ENCODE peak calls at places on chromosomes 5 and 9, in ten cellular contexts. N, B, H, T, O, W, Z, Y, I and V are unnamed samples.

GRCh38 chr5:40873481-40873880 is 32.3 kb downstream of the CARD6 start:
- DNase-seq in N (no peak), B (no peak), H (no peak), T (no peak), O (no peak), W (no peak), Z (no peak), Y (no peak), I (no peak), V (no peak)

GRCh38 chr9:110753734-110754231 is 85.2 kb downstream of the MUSK start:
- DNase-seq in N (no peak), B (peak; percentile 72), H (no peak), T (peak; percentile 90), O (no peak), W (no peak), Z (no peak), Y (no peak), I (peak; percentile 77), V (no peak)

GRCh38 chr5:180135128-180135955 is 63.8 kb upstream of the RNF130 start:
- DNase-seq in N (peak; percentile 25), B (peak; percentile 80), H (no peak), T (peak; percentile 84), O (peak; percentile 77), W (peak; percentile 10), Z (no peak), Y (peak; percentile 24), I (peak; percentile 79), V (no peak)

GRCh38 chr5:39765381-39765780 is 340.6 kb upstream of the DAB2 start:
- DNase-seq in N (no peak), B (peak; percentile 55), H (no peak), T (peak; percentile 64), O (no peak), W (no peak), Z (no peak), Y (no peak), I (peak; percentile 52), V (no peak)

GRCh38 chr5:167710444-167711025 is 580.9 kb upstream of the WWC1 start:
- DNase-seq in N (no peak), B (no peak), H (no peak), T (peak; percentile 28), O (no peak), W (no peak), Z (no peak), Y (no peak), I (no peak), V (no peak)

GRCh38 chr5:134489227-134489944 is 36.1 kb upstream of the JADE2 start:
- DNase-seq in N (no peak), B (no peak), H (no peak), T (no peak), O (no peak), W (no peak), Z (no peak), Y (no peak), I (no peak), V (no peak)

GRCh38 chr5:101942321-101942882 is 353.7 kb downstream of the SLCO4C1 start:
- DNase-seq in N (no peak), B (peak; percentile 16), H (peak; percentile 45), T (peak; percentile 1), O (peak; percentile 56), W (no peak), Z (no peak), Y (no peak), I (peak; percentile 6), V (peak; percentile 10)

GRCh38 chr9:10525972-10526371 is 86.8 kb downstream of the PTPRD start:
- DNase-seq in N (no peak), B (no peak), H (no peak), T (no peak), O (no peak), W (no peak), Z (no peak), Y (no peak), I (no peak), V (no peak)

GRCh38 chr5:80579050-80579449 is 9.0 kb upstream of the ANKRD34B start:
- DNase-seq in N (no peak), B (no peak), H (no peak), T (no peak), O (no peak), W (no peak), Z (no peak), Y (no peak), I (no peak), V (no peak)

GRCh38 chr5:80573062-80573461 is 3.0 kb upstream of the ANKRD34B start:
- DNase-seq in N (no peak), B (no peak), H (no peak), T (no peak), O (no peak), W (no peak), Z (peak; percentile 30), Y (no peak), I (no peak), V (no peak)

DNA sequence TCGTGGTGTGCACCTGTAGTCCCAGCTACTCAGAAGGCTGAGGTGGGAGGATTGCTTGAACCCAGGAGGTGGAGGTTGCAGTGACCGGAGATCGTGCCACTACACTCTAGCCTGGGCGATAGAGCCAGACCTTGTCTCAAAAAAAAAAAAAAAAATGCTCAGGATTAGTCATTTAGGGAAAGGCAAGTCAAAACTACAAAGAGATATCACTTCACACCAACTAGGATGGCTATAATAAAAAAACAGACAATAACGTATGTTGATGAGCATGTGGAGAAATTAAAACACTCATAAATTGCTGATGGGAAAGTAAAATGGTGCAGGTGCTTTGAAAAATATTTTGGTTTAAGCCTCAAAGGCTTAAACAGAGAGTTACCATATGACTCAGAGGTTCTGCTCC is 6.3 kb upstream of the ANKRD34B start:
- DNase-seq in N (no peak), B (no peak), H (peak; percentile 16), T (no peak), O (no peak), W (no peak), Z (no peak), Y (no peak), I (no peak), V (no peak)
- TF ChIP-seq CTCF in N (no peak), B (no peak), H (no peak), T (no peak), O (no peak), W (no peak), Z (no peak), Y (no peak), I (no peak), V (no peak)

GRCh38 chr9:128391956-128392301 is 20.8 kb downstream of the URM1 start:
- DNase-seq in N (no peak), B (no peak), H (no peak), T (no peak), O (no peak), W (no peak), Z (no peak), Y (no peak), I (no peak), V (no peak)

GRCh38 chr9:128394404-128395168 is 23.4 kb downstream of the URM1 start:
- DNase-seq in N (no peak), B (no peak), H (no peak), T (no peak), O (no peak), W (no peak), Z (no peak), Y (no peak), I (no peak), V (no peak)

GRCh38 chr9:128393971-128394370 is 22.8 kb downstream of the URM1 start:
- DNase-seq in N (no peak), B (no peak), H (no peak), T (no peak), O (no peak), W (no peak), Z (no peak), Y (no peak), I (no peak), V (no peak)

GRCh38 chr9:128392302-128393152 is 21.4 kb downstream of the URM1 start:
- DNase-seq in N (no peak), B (no peak), H (no peak), T (no peak), O (no peak), W (no peak), Z (no peak), Y (no peak), I (no peak), V (no peak)

DNA sequence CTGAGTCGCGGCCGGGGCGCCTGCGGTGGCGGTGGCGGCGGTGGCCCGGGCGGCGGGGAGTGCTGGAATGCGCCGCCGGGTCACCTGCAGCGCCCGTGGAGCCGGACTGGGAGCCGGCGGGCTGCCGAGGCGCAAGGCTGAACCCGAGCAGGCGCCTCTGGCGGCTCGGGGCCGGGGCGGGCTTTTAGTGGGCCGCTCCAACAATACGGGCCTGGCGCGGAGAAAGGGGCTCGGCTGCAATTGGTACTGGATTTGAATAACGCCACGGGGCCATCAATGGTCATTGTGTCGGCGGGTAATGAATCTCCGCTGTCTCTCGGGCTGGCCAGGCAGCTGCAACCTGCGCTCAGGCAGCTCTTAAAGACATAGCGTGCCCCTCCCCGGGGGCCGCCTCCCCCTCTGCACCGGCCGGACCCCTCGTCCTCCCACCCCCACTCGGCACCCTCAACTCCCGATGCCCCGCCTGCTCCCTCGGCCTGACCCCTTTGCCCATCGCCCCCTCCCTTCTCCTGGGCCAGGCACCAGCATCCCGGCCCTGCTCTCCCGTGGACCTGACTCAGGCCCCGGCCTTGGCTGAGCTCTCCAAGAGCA is 22.1 kb downstream of the URM1 start:
- DNase-seq in N (no peak), B (no peak), H (no peak), T (no peak), O (no peak), W (no peak), Z (no peak), Y (no peak), I (no peak), V (no peak)
- TF ChIP-seq CTCF in N (no peak), B (no peak), H (no peak), T (no peak), O (no peak), W (no peak), Z (no peak), Y (no peak), I (no peak), V (no peak)

DNA sequence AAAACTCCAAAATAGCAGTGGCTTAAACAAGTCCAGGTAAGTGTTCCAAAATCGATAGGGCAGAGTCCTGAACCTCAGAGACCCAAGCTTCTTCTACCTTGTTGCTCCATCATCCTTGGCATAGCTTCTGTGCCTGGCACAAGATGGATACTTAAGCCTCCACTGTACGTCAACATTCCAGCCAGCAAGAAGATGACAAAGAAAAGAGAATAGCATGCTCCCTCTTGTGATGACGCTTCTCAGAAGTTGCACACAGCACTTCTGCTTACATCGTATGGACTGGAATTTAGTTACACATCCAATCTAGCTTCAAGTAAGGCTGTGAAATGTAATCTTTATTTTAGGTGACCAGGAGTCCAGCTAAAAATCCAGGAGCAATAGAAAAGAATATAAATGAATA is 227.4 kb downstream of the ESM1 start:
- DNase-seq in N (no peak), B (peak; percentile 81), H (no peak), T (peak; percentile 65), O (no peak), W (no peak), Z (no peak), Y (peak; percentile 84), I (peak; percentile 82), V (no peak)
- TF ChIP-seq CTCF in N (no peak), B (no peak), H (no peak), T (no peak), O (no peak), W (no peak), Z (no peak), Y (no peak), I (no peak), V (no peak)

DNA sequence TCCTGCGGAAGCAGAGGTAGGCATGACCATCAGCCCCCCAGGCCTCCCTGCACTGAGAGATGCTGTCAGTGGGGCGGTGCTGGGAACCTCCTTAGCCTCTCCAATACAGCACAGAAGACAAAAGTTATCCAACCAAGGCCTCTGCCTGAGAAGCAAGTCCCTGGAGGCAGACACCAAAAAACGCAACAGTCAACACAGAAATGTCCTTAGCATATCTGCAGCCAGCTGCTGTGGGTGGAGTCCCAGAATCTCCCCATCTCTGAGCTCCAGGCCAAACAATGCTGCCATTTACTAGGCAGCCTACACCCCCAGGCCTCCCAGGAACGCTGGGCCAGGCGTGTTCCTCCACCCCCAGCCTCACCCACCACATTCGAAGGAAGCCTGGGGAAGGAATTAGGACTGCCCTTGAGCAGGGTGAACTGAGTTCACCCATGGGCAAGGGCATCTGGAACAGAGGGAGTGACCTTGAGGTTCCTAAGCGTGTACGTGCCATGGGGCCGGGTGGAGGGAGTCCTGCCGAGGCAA is 43.7 kb downstream of the STK10 start:
- DNase-seq in N (no peak), B (peak; percentile 70), H (peak; percentile 29), T (no peak), O (peak; percentile 39), W (no peak), Z (no peak), Y (no peak), I (peak; percentile 81), V (peak; percentile 59)
- TF ChIP-seq CTCF in N (no peak), B (no peak), H (no peak), T (no peak), O (no peak), W (no peak), Z (no peak), Y (no peak), I (no peak), V (no peak)